ENCODE peak calls at places on chromosome 1, in six cellular contexts. One of them, this sample, is unnamed.
A peak's percentile ranks its signal among the peaks of the same experiment; 100 is the strongest.

GRCh38 chr1:93766451-93766850 is 84.8 kb upstream of the BCAR3 start:
- DNase-seq in psoas muscle: no peak
- DNase-seq in BE2C: no peak
- DNase-seq in progenitor cell of endocrine pancreas: no peak
- DNase-seq in lung: no peak
- DNase-seq in glutamatergic neuron: no peak
- DNase-seq in this sample: no peak

GRCh38 chr1:27491748-27492700 is 2.1 kb upstream of the WASF2 start:
- DNase-seq in psoas muscle: peak; percentile 41
- DNase-seq in BE2C: no peak
- DNase-seq in progenitor cell of endocrine pancreas: no peak
- DNase-seq in lung: no peak
- DNase-seq in glutamatergic neuron: no peak
- DNase-seq in this sample: no peak

GRCh38 chr1:82366694-82367093 is 566.0 kb downstream of the ADGRL2 start:
- DNase-seq in psoas muscle: no peak
- DNase-seq in BE2C: no peak
- DNase-seq in progenitor cell of endocrine pancreas: no peak
- DNase-seq in lung: no peak
- DNase-seq in glutamatergic neuron: no peak
- DNase-seq in this sample: peak; percentile 57

GRCh38 chr1:92662048-92662447 is 122.9 kb downstream of the EVI5 start:
- DNase-seq in psoas muscle: no peak
- DNase-seq in BE2C: no peak
- DNase-seq in progenitor cell of endocrine pancreas: no peak
- DNase-seq in lung: no peak
- DNase-seq in glutamatergic neuron: no peak
- DNase-seq in this sample: peak; percentile 1

GRCh38 chr1:206628916-206629315 is 6.4 kb upstream of the DYRK3 start:
- DNase-seq in psoas muscle: no peak
- DNase-seq in BE2C: no peak
- DNase-seq in progenitor cell of endocrine pancreas: no peak
- DNase-seq in lung: no peak
- DNase-seq in glutamatergic neuron: no peak
- DNase-seq in this sample: no peak

GRCh38 chr1:204506091-204506968 is 9.9 kb upstream of the MDM4 start:
- DNase-seq in psoas muscle: peak; percentile 51
- DNase-seq in BE2C: peak; percentile 74
- DNase-seq in progenitor cell of endocrine pancreas: peak; percentile 62
- DNase-seq in lung: peak; percentile 76
- DNase-seq in glutamatergic neuron: peak; percentile 70
- DNase-seq in this sample: peak; percentile 98

GRCh38 chr1:200520740-200521139 is 99.8 kb downstream of the KIF14 start:
- DNase-seq in psoas muscle: no peak
- DNase-seq in BE2C: no peak
- DNase-seq in progenitor cell of endocrine pancreas: no peak
- DNase-seq in lung: no peak
- DNase-seq in glutamatergic neuron: no peak
- DNase-seq in this sample: no peak

GRCh38 chr1:155078496-155079209 is at the start of gene EFNA3:
- DNase-seq in psoas muscle: peak; percentile 82
- DNase-seq in BE2C: peak; percentile 80
- DNase-seq in progenitor cell of endocrine pancreas: no peak
- DNase-seq in lung: no peak
- DNase-seq in glutamatergic neuron: peak; percentile 72
- DNase-seq in this sample: peak; percentile 75

GRCh38 chr1:237565236-237565635 is 325.5 kb downstream of the ZP4 start:
- DNase-seq in psoas muscle: no peak
- DNase-seq in BE2C: no peak
- DNase-seq in progenitor cell of endocrine pancreas: no peak
- DNase-seq in lung: no peak
- DNase-seq in glutamatergic neuron: no peak
- DNase-seq in this sample: no peak

GRCh38 chr1:160219062-160219929 is 14.1 kb downstream of the PEA15 start:
- DNase-seq in psoas muscle: peak; percentile 40
- DNase-seq in BE2C: peak; percentile 60
- DNase-seq in progenitor cell of endocrine pancreas: no peak
- DNase-seq in lung: no peak
- DNase-seq in glutamatergic neuron: peak; percentile 53
- DNase-seq in this sample: peak; percentile 61

GRCh38 chr1:31762726-31763670 is 1.1 kb downstream of the ADGRB2 start:
- DNase-seq in psoas muscle: peak; percentile 70
- DNase-seq in BE2C: peak; percentile 90
- DNase-seq in progenitor cell of endocrine pancreas: peak; percentile 69
- DNase-seq in lung: peak; percentile 36
- DNase-seq in glutamatergic neuron: peak; percentile 87
- DNase-seq in this sample: peak; percentile 59

GRCh38 chr1:100847481-100847880 is 47.2 kb downstream of the EXTL2 start:
- DNase-seq in psoas muscle: no peak
- DNase-seq in BE2C: no peak
- DNase-seq in progenitor cell of endocrine pancreas: no peak
- DNase-seq in lung: no peak
- DNase-seq in glutamatergic neuron: no peak
- DNase-seq in this sample: peak; percentile 9

GRCh38 chr1:61163794-61164193 is 81.4 kb downstream of the NFIA start:
- DNase-seq in psoas muscle: no peak
- DNase-seq in BE2C: no peak
- DNase-seq in progenitor cell of endocrine pancreas: no peak
- DNase-seq in lung: no peak
- DNase-seq in glutamatergic neuron: no peak
- DNase-seq in this sample: no peak

GRCh38 chr1:25245809-25246599 is 1.2 kb downstream of the RSRP1 start:
- DNase-seq in psoas muscle: no peak
- DNase-seq in BE2C: no peak
- DNase-seq in progenitor cell of endocrine pancreas: no peak
- DNase-seq in lung: no peak
- DNase-seq in glutamatergic neuron: no peak
- DNase-seq in this sample: peak; percentile 38

GRCh38 chr1:91732291-91732953 is 153.5 kb downstream of the TGFBR3 start:
- DNase-seq in psoas muscle: no peak
- DNase-seq in BE2C: no peak
- DNase-seq in progenitor cell of endocrine pancreas: no peak
- DNase-seq in lung: no peak
- DNase-seq in glutamatergic neuron: no peak
- DNase-seq in this sample: peak; percentile 85

GRCh38 chr1:181626252-181626938 is 143.1 kb downstream of the CACNA1E start:
- DNase-seq in psoas muscle: no peak
- DNase-seq in BE2C: no peak
- DNase-seq in progenitor cell of endocrine pancreas: no peak
- DNase-seq in lung: no peak
- DNase-seq in glutamatergic neuron: no peak
- DNase-seq in this sample: no peak

GRCh38 chr1:15337656-15338402 is 71.9 kb upstream of the EFHD2 start:
- DNase-seq in psoas muscle: peak; percentile 31
- DNase-seq in BE2C: no peak
- DNase-seq in progenitor cell of endocrine pancreas: no peak
- DNase-seq in lung: no peak
- DNase-seq in glutamatergic neuron: no peak
- DNase-seq in this sample: peak; percentile 86

GRCh38 chr1:180926164-180926981 is 13.7 kb downstream of the KIAA1614 start:
- DNase-seq in psoas muscle: peak; percentile 58
- DNase-seq in BE2C: peak; percentile 96
- DNase-seq in progenitor cell of endocrine pancreas: no peak
- DNase-seq in lung: no peak
- DNase-seq in glutamatergic neuron: peak; percentile 84
- DNase-seq in this sample: no peak

GRCh38 chr1:110242062-110242461 is 31.9 kb downstream of the KCNC4 start:
- DNase-seq in psoas muscle: no peak
- DNase-seq in BE2C: no peak
- DNase-seq in progenitor cell of endocrine pancreas: no peak
- DNase-seq in lung: no peak
- DNase-seq in glutamatergic neuron: no peak
- DNase-seq in this sample: no peak

DNA sequence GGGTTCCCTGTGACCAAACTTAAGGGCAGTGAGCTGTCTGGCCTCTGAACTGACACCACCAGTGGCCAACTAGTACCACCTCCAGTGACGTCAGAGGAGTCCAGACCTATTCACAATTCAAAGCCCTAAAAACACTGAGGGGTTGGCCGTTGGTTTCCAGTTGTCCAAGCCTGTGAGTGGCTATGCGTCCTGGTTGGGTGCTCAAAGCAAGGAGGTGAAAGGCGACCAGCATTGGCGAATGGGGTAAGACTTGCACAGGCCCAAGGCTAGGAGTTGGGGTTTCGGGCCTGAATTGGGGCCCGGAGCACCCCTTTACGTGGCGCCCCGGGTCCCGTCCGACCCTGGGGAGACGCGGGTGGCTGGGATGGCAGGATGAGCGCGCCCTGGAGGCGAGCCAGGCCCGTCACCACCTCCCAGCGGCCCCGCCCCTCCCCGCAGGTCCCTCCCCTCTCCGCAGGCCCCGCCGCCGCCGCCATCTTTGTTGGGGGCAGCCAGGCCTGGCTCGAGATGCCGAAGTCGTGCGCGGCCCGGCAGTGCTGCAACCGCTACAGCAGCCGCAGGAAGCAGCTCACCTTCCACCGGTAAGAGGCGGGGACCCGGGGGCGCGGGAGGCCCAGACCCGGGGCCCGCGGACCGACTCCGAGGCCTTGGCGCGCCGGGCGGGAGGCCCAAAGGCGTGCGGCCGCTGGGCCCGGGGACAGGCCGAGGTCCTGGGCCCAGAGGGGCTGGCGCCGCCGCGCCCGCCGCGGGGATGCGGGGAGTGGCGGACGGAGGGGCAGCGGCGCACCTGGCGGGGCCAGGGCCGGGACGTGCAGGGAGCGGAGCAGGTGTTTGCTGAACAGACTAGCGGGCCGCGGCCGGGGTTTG is at the start of gene THAP3:
- DNase-seq in psoas muscle: peak; percentile 90
- DNase-seq in BE2C: peak; percentile 84
- DNase-seq in progenitor cell of endocrine pancreas: peak; percentile 77
- DNase-seq in lung: peak; percentile 92
- DNase-seq in glutamatergic neuron: peak; percentile 96
- DNase-seq in this sample: peak; percentile 82
- TF ChIP-seq CTCF in psoas muscle: no peak
- TF ChIP-seq CTCF in BE2C: no peak
- TF ChIP-seq CTCF in progenitor cell of endocrine pancreas: peak; percentile 52
- TF ChIP-seq CTCF in lung: no peak
- TF ChIP-seq CTCF in glutamatergic neuron: no peak
- TF ChIP-seq CTCF in this sample: no peak

GRCh38 chr1:220990417-220991337 is 111.4 kb downstream of the HLX start:
- DNase-seq in psoas muscle: no peak
- DNase-seq in BE2C: peak; percentile 20
- DNase-seq in progenitor cell of endocrine pancreas: no peak
- DNase-seq in lung: no peak
- DNase-seq in glutamatergic neuron: no peak
- DNase-seq in this sample: peak; percentile 79
- TF ChIP-seq CTCF in psoas muscle: no peak
- TF ChIP-seq CTCF in BE2C: peak; percentile 29
- TF ChIP-seq CTCF in progenitor cell of endocrine pancreas: no peak
- TF ChIP-seq CTCF in lung: no peak
- TF ChIP-seq CTCF in glutamatergic neuron: no peak
- TF ChIP-seq CTCF in this sample: peak; percentile 32

GRCh38 chr1:224734261-224734935 is 118.3 kb downstream of the CNIH3 start:
- DNase-seq in psoas muscle: no peak
- DNase-seq in BE2C: no peak
- DNase-seq in progenitor cell of endocrine pancreas: no peak
- DNase-seq in lung: no peak
- DNase-seq in glutamatergic neuron: no peak
- DNase-seq in this sample: no peak
- TF ChIP-seq CTCF in psoas muscle: no peak
- TF ChIP-seq CTCF in BE2C: peak; percentile 35
- TF ChIP-seq CTCF in progenitor cell of endocrine pancreas: peak; percentile 32
- TF ChIP-seq CTCF in lung: no peak
- TF ChIP-seq CTCF in glutamatergic neuron: peak; percentile 14
- TF ChIP-seq CTCF in this sample: no peak

DNA sequence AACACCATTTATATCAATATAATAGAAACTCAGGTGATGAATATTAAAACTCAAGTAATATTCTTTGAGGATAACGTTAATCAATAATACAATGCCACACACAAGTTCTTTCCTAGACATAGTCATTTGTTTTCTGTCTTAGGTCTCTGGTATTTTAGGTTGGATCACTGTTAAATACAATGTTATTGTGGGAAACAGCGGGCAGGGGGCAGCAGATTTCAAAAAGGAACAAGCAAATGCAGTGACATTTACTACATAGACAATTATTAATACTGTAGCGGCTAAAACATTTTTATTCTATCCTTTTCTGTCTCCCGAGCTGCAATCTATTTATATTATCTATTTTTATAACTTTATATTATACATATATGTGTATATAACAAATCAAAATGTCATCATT is 186.4 kb upstream of the ZNHIT6 start:
- DNase-seq in psoas muscle: peak; percentile 11
- DNase-seq in BE2C: peak; percentile 40
- DNase-seq in progenitor cell of endocrine pancreas: no peak
- DNase-seq in lung: no peak
- DNase-seq in glutamatergic neuron: peak; percentile 56
- DNase-seq in this sample: peak; percentile 57
- TF ChIP-seq CTCF in psoas muscle: peak; percentile 23
- TF ChIP-seq CTCF in BE2C: peak; percentile 56
- TF ChIP-seq CTCF in progenitor cell of endocrine pancreas: peak; percentile 72
- TF ChIP-seq CTCF in lung: peak; percentile 1
- TF ChIP-seq CTCF in glutamatergic neuron: peak; percentile 69
- TF ChIP-seq CTCF in this sample: peak; percentile 44